ENCODE peak calls at places on chromosomes 2 and 18, in seven cellular contexts. D is mesenteric fat pad, L is fibroblast of gingiva, Q is NCI-H1092 treated with DMSO at 0.1 percent for 48 hours, P is A549, K is spleen, G is kidney glomerular epithelial cell. R is an unnamed sample.

GRCh38 chr2:179044500-179044899 is 5.4 kb downstream of the CCDC141 start:
- DNase-seq in D (no peak), L (no peak), Q (no peak), P (no peak), K (no peak), G (no peak), R (no peak)

GRCh38 chr2:109398616-109399015 is 215.2 kb downstream of the SEPTIN10 start:
- DNase-seq in D (no peak), L (peak), Q (no peak), P (no peak), K (no peak), G (no peak), R (no peak)

GRCh38 chr2:237304763-237305514 is 109.0 kb downstream of the COL6A3 start:
- DNase-seq in D (no peak), L (peak), Q (no peak), P (no peak), K (no peak), G (peak), R (no peak)

GRCh38 chr18:77859634-77860033 is 610.0 kb downstream of the GALR1 start:
- DNase-seq in D (no peak), L (no peak), Q (no peak), P (no peak), K (no peak), G (no peak), R (no peak)

GRCh38 chr2:229591611-229592010 is 122.7 kb downstream of the DNER start:
- DNase-seq in D (no peak), L (no peak), Q (peak), P (no peak), K (no peak), G (no peak), R (no peak)

GRCh38 chr2:23596316-23596885 is 211.4 kb downstream of the KLHL29 start:
- DNase-seq in D (no peak), L (peak), Q (no peak), P (no peak), K (no peak), G (no peak), R (no peak)

GRCh38 chr18:49340446-49340845 is 120.0 kb downstream of the DYM start:
- DNase-seq in D (no peak), L (peak), Q (no peak), P (no peak), K (no peak), G (no peak), R (no peak)

GRCh38 chr2:42136832-42137821 is 32.0 kb upstream of the EML4 start:
- DNase-seq in D (no peak), L (no peak), Q (no peak), P (peak), K (no peak), G (no peak), R (no peak)

GRCh38 chr2:228318218-228318617 is 136.7 kb upstream of the SPHKAP start:
- DNase-seq in D (no peak), L (no peak), Q (peak), P (peak), K (no peak), G (peak), R (no peak)

GRCh38 chr2:127024769-127025356 is 82.1 kb downstream of the BIN1 start:
- DNase-seq in D (no peak), L (no peak), Q (peak), P (peak), K (peak), G (peak), R (no peak)

GRCh38 chr2:143452817-143453462 is 323.7 kb downstream of the ARHGAP15 start:
- DNase-seq in D (no peak), L (no peak), Q (no peak), P (no peak), K (no peak), G (no peak), R (no peak)

GRCh38 chr18:68316636-68317035 is 398.3 kb downstream of the TMX3 start:
- DNase-seq in D (no peak), L (peak), Q (no peak), P (no peak), K (no peak), G (peak), R (no peak)

GRCh38 chr18:55762424-55762823 is 174.4 kb upstream of the TCF4 start:
- DNase-seq in D (no peak), L (no peak), Q (no peak), P (no peak), K (no peak), G (no peak), R (no peak)

GRCh38 chr2:190862067-190862466 is 18.6 kb upstream of the GLS start:
- DNase-seq in D (no peak), L (no peak), Q (no peak), P (no peak), K (no peak), G (no peak), R (no peak)

GRCh38 chr2:3263487-3263886 is 114.1 kb downstream of the EIPR1 start:
- DNase-seq in D (no peak), L (no peak), Q (no peak), P (no peak), K (peak), G (no peak), R (no peak)

GRCh38 chr2:160252278-160252887 is 52.3 kb upstream of the ITGB6 start:
- DNase-seq in D (no peak), L (peak), Q (peak), P (peak), K (no peak), G (peak), R (no peak)

GRCh38 chr2:207511851-207512250 is 17.9 kb upstream of the CREB1 start:
- DNase-seq in D (no peak), L (no peak), Q (no peak), P (no peak), K (no peak), G (no peak), R (no peak)

GRCh38 chr18:74652392-74652988 is 54.8 kb downstream of the ZNF407 start:
- DNase-seq in D (no peak), L (peak), Q (peak), P (peak), K (no peak), G (peak), R (no peak)

GRCh38 chr2:111705711-111706323 is 178.2 kb downstream of the ANAPC1 start:
- DNase-seq in D (peak), L (peak), Q (no peak), P (peak), K (no peak), G (peak), R (peak)

GRCh38 chr18:25019946-25020345 is 332.0 kb downstream of the ZNF521 start:
- DNase-seq in D (no peak), L (no peak), Q (no peak), P (no peak), K (no peak), G (no peak), R (no peak)

GRCh38 chr2:29155578-29155977 is 40.4 kb downstream of the CLIP4 start:
- DNase-seq in D (no peak), L (no peak), Q (no peak), P (no peak), K (no peak), G (no peak), R (no peak)

GRCh38 chr2:182915369-182916326 is 49.2 kb upstream of the FRZB start:
- DNase-seq in D (no peak), L (peak), Q (no peak), P (no peak), K (no peak), G (peak), R (no peak)

GRCh38 chr2:61460168-61460567 is 10.7 kb downstream of the USP34 start:
- DNase-seq in D (no peak), L (peak), Q (no peak), P (no peak), K (no peak), G (peak), R (no peak)

GRCh38 chr2:154240921-154241379 is 369.2 kb downstream of the GALNT13 start:
- DNase-seq in D (no peak), L (no peak), Q (no peak), P (no peak), K (peak), G (no peak), R (no peak)

GRCh38 chr2:101998556-101999121 is 6.9 kb downstream of the IL1R2 start:
- DNase-seq in D (no peak), L (no peak), Q (no peak), P (peak), K (no peak), G (no peak), R (peak)

GRCh38 chr2:222907790-222908431 is 47.1 kb downstream of the ACSL3 start:
- DNase-seq in D (no peak), L (peak), Q (no peak), P (no peak), K (no peak), G (no peak), R (no peak)

GRCh38 chr2:188601927-188602326 is 310.3 kb downstream of the GULP1 start:
- DNase-seq in D (no peak), L (peak), Q (no peak), P (no peak), K (no peak), G (no peak), R (no peak)

GRCh38 chr18:60411715-60412114 is 39.1 kb upstream of the MC4R start:
- DNase-seq in D (no peak), L (no peak), Q (no peak), P (no peak), K (no peak), G (no peak), R (no peak)

GRCh38 chr2:119590873-119591272 is 46.6 kb downstream of the CFAP221 start:
- DNase-seq in D (no peak), L (no peak), Q (no peak), P (no peak), K (no peak), G (no peak), R (no peak)

GRCh38 chr2:95320344-95320712 is 23.2 kb downstream of the KCNIP3 start:
- DNase-seq in D (no peak), L (no peak), Q (no peak), P (no peak), K (no peak), G (no peak), R (no peak)

GRCh38 chr2:173979721-173980351 is 14.7 kb upstream of the SP3 start:
- DNase-seq in D (no peak), L (peak), Q (no peak), P (no peak), K (no peak), G (no peak), R (no peak)

GRCh38 chr2:21381421-21381820 is 257.7 kb downstream of the TDRD15 start:
- DNase-seq in D (no peak), L (no peak), Q (no peak), P (no peak), K (no peak), G (no peak), R (no peak)

GRCh38 chr2:120403261-120403660 is 57.3 kb downstream of the INHBB start:
- DNase-seq in D (peak), L (no peak), Q (no peak), P (no peak), K (peak), G (no peak), R (no peak)

GRCh38 chr2:234243871-234244565 is 193.5 kb downstream of the SPP2 start:
- DNase-seq in D (no peak), L (peak), Q (no peak), P (no peak), K (no peak), G (peak), R (no peak)

GRCh38 chr2:26768759-26769500 is 4.8 kb downstream of the SLC35F6 start:
- DNase-seq in D (peak), L (peak), Q (no peak), P (peak), K (peak), G (no peak), R (no peak)

R was measured in T-helper 2 cell treated with Interferon-gamma antibody and Interleukin-4, amounts not matched to agents 5 μg/mL and 100 μg/mL, for 36 hours.